ENCODE peak calls at places on chromosomes 2 and 18, in four cellular contexts. G is heart left ventricle, W is ovary, C is stomach. E is an unnamed sample. For H3K4me1, the result is how much of the 10 kb centered on the place peaks cover.

GRCh38 chr2:85831735-85832134 is 57.1 kb downstream of the ST3GAL5 start:
- DNase-seq in G (no peak), C (no peak), W (no peak), E (peak)

GRCh38 chr18:31487251-31488015 is 10.5 kb upstream of the DSG2 start:
- DNase-seq in C (no peak), G (no peak), W (peak), E (no peak)

GRCh38 chr2:205680067-205680466 is 2.2 kb upstream of the NRP2 start:
- DNase-seq in W (peak), C (peak), G (peak), E (peak)

GRCh38 chr2:129233751-129234406 is 745.6 kb upstream of the RAB6C start:
- DNase-seq in G (no peak), C (no peak), W (no peak), E (peak)

GRCh38 chr2:53740170-53740569 is 27.4 kb upstream of the CHAC2 start:
- DNase-seq in G (no peak), C (no peak), W (no peak), E (no peak)

GRCh38 chr18:39799010-39799409 is 2156.0 kb upstream of the PIK3C3 start:
- DNase-seq in C (no peak), W (no peak), G (no peak), E (no peak)

GRCh38 chr2:200165687-200166086 is 140.8 kb upstream of the SPATS2L start:
- DNase-seq in W (no peak), G (no peak), C (no peak), E (no peak)

GRCh38 chr2:62597323-62597722 is 91.3 kb upstream of the TMEM17 start:
- DNase-seq in C (no peak), W (no peak), G (no peak), E (no peak)

GRCh38 chr2:224689539-224689938 is 26.6 kb downstream of the CCDC195 start:
- DNase-seq in G (no peak), W (no peak), C (no peak), E (no peak)

GRCh38 chr2:145845207-145845894 is 1325.4 kb upstream of the ZEB2 start:
- DNase-seq in W (no peak), C (no peak), G (no peak), E (no peak)

GRCh38 chr2:7703523-7704144 is 786.4 kb downstream of the RNF144A start:
- DNase-seq in C (no peak), W (no peak), G (no peak), E (no peak)

GRCh38 chr18:54672846-54673475 is 81.9 kb downstream of the DYNAP start:
- DNase-seq in W (no peak), G (no peak), C (peak), E (no peak)

GRCh38 chr2:40544072-40544471 is 92.2 kb upstream of the SLC8A1 start:
- DNase-seq in G (no peak), W (no peak), C (no peak), E (no peak)

GRCh38 chr2:44716131-44716530 is 225.4 kb upstream of the SIX3 start:
- DNase-seq in W (no peak), C (no peak), G (no peak), E (no peak)

GRCh38 chr2:168757223-168757622 is 45.2 kb upstream of the NOSTRIN start:
- DNase-seq in W (no peak), G (no peak), C (no peak), E (no peak)

GRCh38 chr2:156803243-156803642 is 367.1 kb downstream of the GPD2 start:
- DNase-seq in G (no peak), W (no peak), C (no peak), E (no peak)

GRCh38 chr2:70958759-70959158 is 19.7 kb upstream of the ANKRD53 start:
- DNase-seq in G (no peak), C (peak), W (no peak), E (peak)

GRCh38 chr2:48221846-48222516 is 308.0 kb upstream of the STON1 start:
- DNase-seq in W (no peak), G (no peak), C (no peak), E (no peak)

GRCh38 chr2:497770-498492 is 179.3 kb downstream of the TMEM18 start:
- DNase-seq in C (no peak), G (no peak), W (no peak), E (no peak)

GRCh38 chr2:62354771-62355550 is 151.0 kb downstream of the TMEM17 start:
- DNase-seq in W (no peak), G (no peak), C (no peak), E (no peak)

GRCh38 chr18:68667121-68667520 is 47.8 kb downstream of the TMX3 start:
- DNase-seq in C (no peak), W (no peak), G (no peak), E (no peak)

GRCh38 chr2:96412307-96413066 is 76.9 kb downstream of the NCAPH start:
- DNase-seq in C (no peak), W (no peak), G (no peak), E (no peak)

GRCh38 chr2:128646691-128647090 is 328.0 kb upstream of the HS6ST1 start:
- DNase-seq in C (peak), W (no peak), G (no peak), E (peak)

GRCh38 chr2:196399736-196400691 is 228.6 kb upstream of the STK17B start:
- DNase-seq in W (no peak), G (no peak), C (no peak), E (no peak)

GRCh38 chr18:58466636-58467205 is 162.2 kb downstream of the ALPK2 start:
- DNase-seq in G (no peak), W (no peak), C (peak), E (no peak)

GRCh38 chr2:40197121-40197520 is 254.8 kb downstream of the SLC8A1 start:
- DNase-seq in C (no peak), G (no peak), W (no peak), E (no peak)

GRCh38 chr18:78903436-78904178 is 76.0 kb upstream of the SALL3 start:
- DNase-seq in G (no peak), W (no peak), C (no peak), E (peak)

GRCh38 chr2:43219383-43220228 is 6.8 kb downstream of the ZFP36L2 start:
- DNase-seq in G (peak), W (peak), C (peak), E (peak)

GRCh38 chr2:120318626-120319025 is 27.3 kb upstream of the INHBB start:
- DNase-seq in C (no peak), G (peak), W (peak), E (no peak)

GRCh38 chr2:231515603-231516002 is 14.6 kb downstream of the NMUR1 start:
- DNase-seq in C (no peak), G (no peak), W (no peak), E (no peak)

GRCh38 chr2:231513746-231514224 is 16.5 kb downstream of the NMUR1 start:
- DNase-seq in C (no peak), G (no peak), W (no peak), E (no peak)

GRCh38 chr2:231512222-231512621 is 18.0 kb downstream of the NMUR1 start:
- DNase-seq in G (no peak), W (no peak), C (no peak), E (no peak)

GRCh38 chr2:231514225-231514950 is 15.9 kb downstream of the NMUR1 start:
- DNase-seq in G (peak), C (peak), W (peak), E (peak)

DNA sequence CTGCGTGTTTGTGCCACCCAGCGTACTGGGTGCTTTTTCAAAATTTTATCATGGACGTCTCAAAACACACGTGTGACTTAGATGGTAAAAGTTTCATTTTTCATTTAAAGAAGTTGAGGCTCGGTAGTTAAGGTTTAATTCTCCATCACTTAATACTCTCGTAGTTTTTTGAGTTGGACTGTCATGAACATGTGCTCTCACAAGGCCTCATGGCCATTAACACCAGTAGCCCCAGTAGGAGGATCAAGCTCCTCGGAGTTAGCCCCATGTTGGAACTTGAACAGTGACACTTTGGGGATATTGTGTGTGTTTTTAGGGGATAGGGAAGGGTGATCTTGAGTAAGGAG is 15.3 kb downstream of the NMUR1 start:
- DNase-seq in G (no peak), W (no peak), C (no peak), E (no peak)
- H3K27ac ChIP-seq in G (peak), W (peak), C (peak), E (peak)

DNA sequence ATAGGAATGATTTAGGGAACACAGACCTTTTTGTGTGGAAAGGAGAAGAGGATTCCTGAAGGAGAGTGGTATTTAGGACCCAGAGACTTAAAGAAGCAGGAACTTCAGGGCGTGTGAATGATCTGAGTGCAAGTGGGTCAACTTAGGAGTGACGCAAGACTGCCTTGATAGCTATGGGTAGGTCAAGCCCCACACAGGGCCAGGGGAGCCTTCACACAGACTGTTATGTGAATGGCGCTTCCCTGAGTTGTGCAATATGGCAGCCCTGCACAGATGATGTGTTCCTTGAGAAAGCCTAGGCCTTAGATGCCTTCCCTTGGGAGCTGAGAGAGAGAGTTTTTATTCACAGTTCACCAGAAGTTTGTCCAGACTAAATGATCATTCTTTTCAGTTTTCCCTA is 47.1 kb upstream of the IGFBP5 start:
- DNase-seq in C (no peak), G (peak), W (peak), E (no peak)
- H3K4me1 ChIP-seq in C (under half), G (under half), W (under half), E (under half)

DNA sequence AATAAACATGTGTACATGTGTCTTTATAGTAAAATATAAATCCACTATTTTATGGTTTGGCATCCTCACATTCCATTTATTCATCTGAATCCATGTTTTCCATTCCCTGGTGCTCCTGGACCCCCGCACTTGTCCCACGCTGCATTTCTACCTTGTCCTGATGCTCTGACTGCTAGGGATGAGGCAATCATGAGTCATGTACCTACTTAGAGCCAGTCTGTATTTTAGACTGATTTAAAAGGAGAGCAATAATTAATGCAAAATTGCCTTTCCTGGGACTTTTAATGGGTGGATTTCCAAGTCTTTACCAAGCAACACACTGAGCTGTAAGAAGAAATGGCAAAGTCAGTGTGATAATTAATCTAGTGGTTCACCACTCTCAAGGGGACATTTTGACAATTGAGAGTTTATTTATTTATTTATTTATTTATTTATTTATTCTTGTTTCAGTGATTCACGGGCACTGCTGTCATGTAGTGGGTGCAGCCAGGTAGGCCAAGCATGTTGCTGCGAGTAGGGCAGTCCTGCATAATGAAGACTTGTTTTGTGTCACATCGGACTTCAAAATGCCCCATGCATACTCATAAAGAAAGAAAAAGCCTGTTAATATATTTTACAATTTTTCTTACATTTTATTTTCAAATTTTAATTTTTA is 419.3 kb upstream of the VWC2L start:
- DNase-seq in W (no peak), C (no peak), G (no peak), E (no peak)
- TF ChIP-seq POLR2A in W (no peak), C (no peak), G (no peak), E (no peak)

GRCh38 chr2:32562906-32563305 is 64.9 kb upstream of the TTC27 start:
- DNase-seq in G (no peak), C (no peak), W (no peak), E (no peak)
- H3K27ac ChIP-seq in G (no peak), C (no peak), W (no peak), E (no peak)

DNA sequence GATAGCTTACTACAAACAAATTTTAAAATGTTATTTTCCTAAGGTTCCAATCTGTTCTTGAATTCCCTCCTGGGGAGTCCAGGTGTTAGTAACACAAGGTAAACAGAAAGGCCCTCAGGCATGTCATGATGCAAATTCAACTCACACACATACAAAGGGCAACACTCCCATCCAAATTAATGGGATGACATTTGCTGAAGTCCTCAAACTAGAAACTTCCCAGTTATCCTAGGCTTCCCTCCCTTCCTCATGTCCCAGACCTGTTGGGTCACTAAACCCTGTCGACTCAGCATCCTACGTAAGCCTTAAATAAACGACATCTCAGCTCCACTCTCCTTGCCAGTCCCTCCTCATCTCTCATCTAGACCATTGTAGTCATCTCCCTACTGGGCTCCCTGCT is 85.1 kb downstream of the GREB1L start:
- DNase-seq in W (no peak), C (no peak), G (no peak), E (no peak)
- H3K4me1 ChIP-seq in W (under half), C (under half), G (under half), E (under half)